ENCODE peak calls at places on chromosome 5, in four cellular contexts. One of them, this sample, is unnamed.
A peak's percentile ranks its signal among the peaks of the same experiment; 100 is the strongest.

GRCh38 chr5:76522103-76522942 is 100.9 kb downstream of the F2RL2 start:
- DNase-seq in neural progenitor cell: no peak
- DNase-seq in CD8-positive, alpha-beta T cell: no peak
- DNase-seq in breast epithelium: no peak
- DNase-seq in this sample: no peak

GRCh38 chr5:140549237-140550144 is 2.0 kb downstream of the EIF4EBP3 start:
- DNase-seq in neural progenitor cell: no peak
- DNase-seq in CD8-positive, alpha-beta T cell: no peak
- DNase-seq in breast epithelium: no peak
- DNase-seq in this sample: no peak

GRCh38 chr5:82348749-82349148 is 70.6 kb upstream of the RPS23 start:
- DNase-seq in neural progenitor cell: no peak
- DNase-seq in CD8-positive, alpha-beta T cell: no peak
- DNase-seq in breast epithelium: no peak
- DNase-seq in this sample: no peak

GRCh38 chr5:179900707-179901106 is 7.0 kb downstream of the TBC1D9B start:
- DNase-seq in neural progenitor cell: no peak
- DNase-seq in CD8-positive, alpha-beta T cell: no peak
- DNase-seq in breast epithelium: no peak
- DNase-seq in this sample: no peak

GRCh38 chr5:138241688-138242547 is 28.8 kb upstream of the CDC23 start:
- DNase-seq in neural progenitor cell: peak; percentile 69
- DNase-seq in CD8-positive, alpha-beta T cell: no peak
- DNase-seq in breast epithelium: no peak
- DNase-seq in this sample: peak; percentile 26

GRCh38 chr5:52134013-52134650 is 653.6 kb upstream of the ITGA1 start:
- DNase-seq in neural progenitor cell: no peak
- DNase-seq in CD8-positive, alpha-beta T cell: no peak
- DNase-seq in breast epithelium: no peak
- DNase-seq in this sample: no peak

GRCh38 chr5:61332891-61333350 is 863 bp downstream of the ZSWIM6 start:
- DNase-seq in neural progenitor cell: peak; percentile 55
- DNase-seq in CD8-positive, alpha-beta T cell: peak; percentile 7
- DNase-seq in breast epithelium: no peak
- DNase-seq in this sample: peak; percentile 50

GRCh38 chr5:93580387-93581100 is 475 bp downstream of the NR2F1-AS1 start:
- DNase-seq in neural progenitor cell: peak; percentile 42
- DNase-seq in CD8-positive, alpha-beta T cell: no peak
- DNase-seq in breast epithelium: no peak
- DNase-seq in this sample: no peak

GRCh38 chr5:165504716-165505115 is 1999.3 kb downstream of the MAT2B start:
- DNase-seq in neural progenitor cell: no peak
- DNase-seq in CD8-positive, alpha-beta T cell: no peak
- DNase-seq in breast epithelium: no peak
- DNase-seq in this sample: no peak

GRCh38 chr5:9782806-9783560 is 152.8 kb upstream of the TAS2R1 start:
- DNase-seq in neural progenitor cell: no peak
- DNase-seq in CD8-positive, alpha-beta T cell: no peak
- DNase-seq in breast epithelium: no peak
- DNase-seq in this sample: no peak

GRCh38 chr5:109692011-109692410 is 2.3 kb downstream of the MAN2A1 start:
- DNase-seq in neural progenitor cell: peak; percentile 4
- DNase-seq in CD8-positive, alpha-beta T cell: no peak
- DNase-seq in breast epithelium: no peak
- DNase-seq in this sample: peak; percentile 15

GRCh38 chr5:166027582-166027981 is 2263.9 kb upstream of the WWC1 start:
- DNase-seq in neural progenitor cell: no peak
- DNase-seq in CD8-positive, alpha-beta T cell: no peak
- DNase-seq in breast epithelium: no peak
- DNase-seq in this sample: no peak

GRCh38 chr5:97752871-97753270 is 569.8 kb upstream of the RIOK2 start:
- DNase-seq in neural progenitor cell: no peak
- DNase-seq in CD8-positive, alpha-beta T cell: no peak
- DNase-seq in breast epithelium: no peak
- DNase-seq in this sample: no peak

GRCh38 chr5:96870094-96871021 is 5.9 kb upstream of the ERAP2 start:
- DNase-seq in neural progenitor cell: no peak
- DNase-seq in CD8-positive, alpha-beta T cell: no peak
- DNase-seq in breast epithelium: no peak
- DNase-seq in this sample: no peak

GRCh38 chr5:37660319-37660718 is 179.5 kb downstream of the GDNF start:
- DNase-seq in neural progenitor cell: no peak
- DNase-seq in CD8-positive, alpha-beta T cell: no peak
- DNase-seq in breast epithelium: no peak
- DNase-seq in this sample: no peak

GRCh38 chr5:5461012-5461411 is 38.5 kb downstream of the ICE1 start:
- DNase-seq in neural progenitor cell: no peak
- DNase-seq in CD8-positive, alpha-beta T cell: no peak
- DNase-seq in breast epithelium: no peak
- DNase-seq in this sample: no peak

GRCh38 chr5:59328801-59329296 is 564.7 kb downstream of the PDE4D start:
- DNase-seq in neural progenitor cell: no peak
- DNase-seq in CD8-positive, alpha-beta T cell: no peak
- DNase-seq in breast epithelium: no peak
- DNase-seq in this sample: no peak

GRCh38 chr5:80466669-80467485 is 21.0 kb upstream of the FAM151B start:
- DNase-seq in neural progenitor cell: no peak
- DNase-seq in CD8-positive, alpha-beta T cell: no peak
- DNase-seq in breast epithelium: no peak
- DNase-seq in this sample: no peak

GRCh38 chr5:56323505-56323904 is 90.4 kb upstream of the ANKRD55 start:
- DNase-seq in neural progenitor cell: no peak
- DNase-seq in CD8-positive, alpha-beta T cell: no peak
- DNase-seq in breast epithelium: peak; percentile 30
- DNase-seq in this sample: no peak

GRCh38 chr5:177501874-177502678 is 4.7 kb upstream of the PDLIM7 start:
- DNase-seq in neural progenitor cell: no peak
- DNase-seq in CD8-positive, alpha-beta T cell: no peak
- DNase-seq in breast epithelium: no peak
- DNase-seq in this sample: no peak

GRCh38 chr5:7926296-7926695 is 57.3 kb downstream of the MTRR start:
- DNase-seq in neural progenitor cell: no peak
- DNase-seq in CD8-positive, alpha-beta T cell: no peak
- DNase-seq in breast epithelium: no peak
- DNase-seq in this sample: no peak

GRCh38 chr5:170287532-170287931 is 10.0 kb downstream of the LCP2 start:
- DNase-seq in neural progenitor cell: no peak
- DNase-seq in CD8-positive, alpha-beta T cell: no peak
- DNase-seq in breast epithelium: no peak
- DNase-seq in this sample: no peak

GRCh38 chr5:90161399-90161798 is 248.2 kb downstream of the CETN3 start:
- DNase-seq in neural progenitor cell: peak; percentile 57
- DNase-seq in CD8-positive, alpha-beta T cell: no peak
- DNase-seq in breast epithelium: no peak
- DNase-seq in this sample: no peak

GRCh38 chr5:93359296-93359957 is 221.6 kb downstream of the NR2F1-AS1 start:
- DNase-seq in neural progenitor cell: no peak
- DNase-seq in CD8-positive, alpha-beta T cell: no peak
- DNase-seq in breast epithelium: no peak
- DNase-seq in this sample: no peak

GRCh38 chr5:139740138-139740992 is 55.2 kb upstream of the PSD2 start:
- DNase-seq in neural progenitor cell: no peak
- DNase-seq in CD8-positive, alpha-beta T cell: no peak
- DNase-seq in breast epithelium: no peak
- DNase-seq in this sample: peak; percentile 52

GRCh38 chr5:151592855-151593408 is 1.8 kb upstream of the FAT2 start:
- DNase-seq in neural progenitor cell: no peak
- DNase-seq in CD8-positive, alpha-beta T cell: no peak
- DNase-seq in breast epithelium: no peak
- DNase-seq in this sample: no peak

GRCh38 chr5:69300537-69301203 is 31.9 kb downstream of the CCDC125 start:
- DNase-seq in neural progenitor cell: no peak
- DNase-seq in CD8-positive, alpha-beta T cell: no peak
- DNase-seq in breast epithelium: no peak
- DNase-seq in this sample: no peak

GRCh38 chr5:43839218-43839617 is 236.2 kb downstream of the NNT start:
- DNase-seq in neural progenitor cell: no peak
- DNase-seq in CD8-positive, alpha-beta T cell: no peak
- DNase-seq in breast epithelium: no peak
- DNase-seq in this sample: no peak

GRCh38 chr5:8842906-8843590 is 702.8 kb downstream of the SEMA5A start:
- DNase-seq in neural progenitor cell: peak; percentile 37
- DNase-seq in CD8-positive, alpha-beta T cell: no peak
- DNase-seq in breast epithelium: no peak
- DNase-seq in this sample: no peak

GRCh38 chr5:157197088-157197487 is 16.4 kb downstream of the ITK start:
- DNase-seq in neural progenitor cell: no peak
- DNase-seq in CD8-positive, alpha-beta T cell: no peak
- DNase-seq in breast epithelium: no peak
- DNase-seq in this sample: no peak

GRCh38 chr5:138177936-138178515 is 404 bp downstream of the BRD8 start:
- DNase-seq in neural progenitor cell: peak; percentile 21
- DNase-seq in CD8-positive, alpha-beta T cell: no peak
- DNase-seq in breast epithelium: no peak
- DNase-seq in this sample: no peak

GRCh38 chr5:138605254-138605972 is 30.2 kb upstream of the HSPA9 start:
- DNase-seq in neural progenitor cell: no peak
- DNase-seq in CD8-positive, alpha-beta T cell: no peak
- DNase-seq in breast epithelium: no peak
- DNase-seq in this sample: peak; percentile 24

GRCh38 chr5:15286659-15287058 is 213.3 kb upstream of the FBXL7 start:
- DNase-seq in neural progenitor cell: peak; percentile 27
- DNase-seq in CD8-positive, alpha-beta T cell: no peak
- DNase-seq in breast epithelium: no peak
- DNase-seq in this sample: no peak

GRCh38 chr5:60161340-60161934 is 267.9 kb upstream of the PDE4D start:
- DNase-seq in neural progenitor cell: peak; percentile 45
- DNase-seq in CD8-positive, alpha-beta T cell: no peak
- DNase-seq in breast epithelium: no peak
- DNase-seq in this sample: peak; percentile 9

GRCh38 chr5:90888511-90889324 is 330.1 kb downstream of the ADGRV1 start:
- DNase-seq in neural progenitor cell: no peak
- DNase-seq in CD8-positive, alpha-beta T cell: no peak
- DNase-seq in breast epithelium: no peak
- DNase-seq in this sample: no peak

GRCh38 chr5:3350781-3351180 is 244.9 kb upstream of the IRX1 start:
- DNase-seq in neural progenitor cell: no peak
- DNase-seq in CD8-positive, alpha-beta T cell: no peak
- DNase-seq in breast epithelium: no peak
- DNase-seq in this sample: no peak

GRCh38 chr5:137734962-137735530 is 843 bp downstream of the KLHL3 start:
- DNase-seq in neural progenitor cell: peak; percentile 56
- DNase-seq in CD8-positive, alpha-beta T cell: no peak
- DNase-seq in breast epithelium: no peak
- DNase-seq in this sample: no peak

GRCh38 chr5:170363671-170364070 is 25.5 kb downstream of the KCNMB1 start:
- DNase-seq in neural progenitor cell: no peak
- DNase-seq in CD8-positive, alpha-beta T cell: no peak
- DNase-seq in breast epithelium: no peak
- DNase-seq in this sample: no peak

DNA sequence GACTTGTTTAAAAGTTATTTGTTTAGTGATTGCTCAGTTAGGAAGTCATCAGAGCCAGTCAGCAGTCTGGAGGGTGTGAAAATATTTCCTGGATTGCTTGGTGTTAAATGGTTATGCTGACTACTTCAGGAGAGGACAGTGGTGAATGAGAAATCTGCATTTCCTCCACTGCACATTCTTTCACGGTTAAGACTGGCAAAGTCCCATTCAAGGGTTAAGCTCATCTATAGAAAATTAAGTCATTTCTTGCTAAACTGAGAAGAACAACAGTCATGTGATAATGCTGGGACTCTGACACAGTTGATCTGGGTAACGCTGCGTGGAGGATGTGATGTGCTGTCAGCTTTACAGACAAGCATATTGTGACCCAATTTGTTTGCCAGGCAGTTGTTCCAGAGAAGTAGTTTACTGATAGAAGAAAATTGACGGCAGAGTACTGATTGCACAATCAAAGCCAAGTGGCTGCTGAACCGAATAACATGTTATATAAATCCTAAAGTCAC is 80.4 kb downstream of the GRAMD2B start:
- DNase-seq in neural progenitor cell: no peak
- DNase-seq in CD8-positive, alpha-beta T cell: no peak
- DNase-seq in breast epithelium: no peak
- DNase-seq in this sample: no peak
- H3K36me3 ChIP-seq in neural progenitor cell: no peaks in the 10 kb centered on the region
- H3K36me3 ChIP-seq in CD8-positive, alpha-beta T cell: no peaks in the 10 kb centered on the region
- H3K36me3 ChIP-seq in breast epithelium: no peaks in the 10 kb centered on the region
- H3K36me3 ChIP-seq in this sample: no peaks in the 10 kb centered on the region

DNA sequence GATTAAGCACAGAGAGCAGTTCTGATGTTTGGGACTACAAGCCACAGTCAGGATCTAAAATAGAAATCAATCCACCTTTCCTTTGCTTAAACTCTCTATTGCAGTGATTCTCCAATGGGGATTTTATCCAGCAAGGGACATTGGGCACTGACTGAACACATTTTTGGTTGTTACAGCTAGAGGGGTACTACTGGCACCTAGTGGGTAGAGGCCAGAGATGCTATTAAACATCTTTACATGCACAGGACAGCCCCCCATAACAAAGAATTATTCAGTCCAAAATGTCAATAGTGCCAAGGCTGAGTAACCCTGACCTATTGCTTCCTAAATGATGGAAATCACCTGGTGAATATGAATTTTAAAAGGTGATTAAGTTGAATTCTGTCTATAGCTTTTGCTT is 12.0 kb downstream of the ZNF622 start:
- DNase-seq in neural progenitor cell: peak; percentile 28
- DNase-seq in CD8-positive, alpha-beta T cell: no peak
- DNase-seq in breast epithelium: no peak
- DNase-seq in this sample: no peak
- TF ChIP-seq CTCF in neural progenitor cell: peak; percentile 43
- TF ChIP-seq CTCF in CD8-positive, alpha-beta T cell: no peak
- TF ChIP-seq CTCF in breast epithelium: no peak
- TF ChIP-seq CTCF in this sample: no peak

DNA sequence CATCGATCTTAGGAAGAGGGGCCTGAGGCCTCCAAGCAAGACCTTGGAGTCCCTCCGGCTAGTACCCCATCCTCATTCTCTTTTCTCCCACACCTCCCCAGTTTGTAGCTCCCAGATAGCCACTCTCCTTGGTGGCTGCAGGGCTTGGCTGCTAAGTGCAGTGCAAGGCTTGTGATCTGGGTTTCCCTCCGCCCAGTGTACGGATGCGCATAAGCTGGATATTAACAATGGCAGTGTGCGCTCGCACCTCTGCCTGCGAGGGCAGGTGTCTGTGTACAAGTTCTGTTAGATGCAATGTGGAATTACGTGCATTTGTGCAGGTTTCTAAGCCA is 71.0 kb upstream of the TBCA start:
- DNase-seq in neural progenitor cell: peak; percentile 47
- DNase-seq in CD8-positive, alpha-beta T cell: no peak
- DNase-seq in breast epithelium: no peak
- DNase-seq in this sample: no peak
- H3K4me3 ChIP-seq in neural progenitor cell: peak overlapping the region; percentile 31
- H3K4me3 ChIP-seq in CD8-positive, alpha-beta T cell: no peak overlapping the region
- H3K4me3 ChIP-seq in breast epithelium: no peak overlapping the region
- H3K4me3 ChIP-seq in this sample: no peak overlapping the region

GRCh38 chr5:447501-447900 is 4.5 kb downstream of the EXOC3 start:
- DNase-seq in neural progenitor cell: no peak
- DNase-seq in CD8-positive, alpha-beta T cell: no peak
- DNase-seq in breast epithelium: no peak
- DNase-seq in this sample: no peak

GRCh38 chr5:449151-449550 is 6.2 kb downstream of the EXOC3 start:
- DNase-seq in neural progenitor cell: no peak
- DNase-seq in CD8-positive, alpha-beta T cell: no peak
- DNase-seq in breast epithelium: no peak
- DNase-seq in this sample: no peak

GRCh38 chr5:446864-447263 is 3.9 kb downstream of the EXOC3 start:
- DNase-seq in neural progenitor cell: peak; percentile 57
- DNase-seq in CD8-positive, alpha-beta T cell: no peak
- DNase-seq in breast epithelium: no peak
- DNase-seq in this sample: no peak

GRCh38 chr5:448766-449090 is 5.8 kb downstream of the EXOC3 start:
- DNase-seq in neural progenitor cell: no peak
- DNase-seq in CD8-positive, alpha-beta T cell: no peak
- DNase-seq in breast epithelium: no peak
- DNase-seq in this sample: no peak

GRCh38 chr5:448061-448765 is 5.2 kb downstream of the EXOC3 start:
- DNase-seq in neural progenitor cell: no peak
- DNase-seq in CD8-positive, alpha-beta T cell: no peak
- DNase-seq in breast epithelium: no peak
- DNase-seq in this sample: no peak
- H3K36me3 ChIP-seq in neural progenitor cell: peaks cover 11% of the 10 kb centered on the region
- H3K36me3 ChIP-seq in CD8-positive, alpha-beta T cell: peaks cover 43% of the 10 kb centered on the region
- H3K36me3 ChIP-seq in breast epithelium: peaks cover 4% of the 10 kb centered on the region
- H3K36me3 ChIP-seq in this sample: peaks cover 27% of the 10 kb centered on the region